ENCODE peak calls at places on chromosomes 4 and X, in four cellular contexts. One of them, this sample, is unnamed.

GRCh38 chr4:182969651-182970279 is 52.6 kb upstream of the DCTD start:
- DNase-seq in A549: no peak
- DNase-seq in IMR-90: no peak
- DNase-seq in GM12878: no peak
- DNase-seq in this sample: peak; percentile 59

GRCh38 chrX:110806145-110806544 is 10.5 kb upstream of the CHRDL1 start:
- DNase-seq in A549: no peak
- DNase-seq in IMR-90: peak; percentile 9
- DNase-seq in GM12878: no peak
- DNase-seq in this sample: no peak

GRCh38 chr4:53686521-53686920 is 95.2 kb upstream of the LNX1 start:
- DNase-seq in A549: no peak
- DNase-seq in IMR-90: peak; percentile 42
- DNase-seq in GM12878: no peak
- DNase-seq in this sample: no peak

GRCh38 chr4:174120446-174121142 is 162.9 kb downstream of the FBXO8 start:
- DNase-seq in A549: peak; percentile 19
- DNase-seq in IMR-90: peak; percentile 72
- DNase-seq in GM12878: no peak
- DNase-seq in this sample: peak; percentile 78

GRCh38 chr4:176791591-176792347 is 953 bp downstream of the VEGFC start:
- DNase-seq in A549: no peak
- DNase-seq in IMR-90: peak; percentile 54
- DNase-seq in GM12878: no peak
- DNase-seq in this sample: no peak

GRCh38 chr4:114615435-114615834 is 16.8 kb downstream of the UGT8 start:
- DNase-seq in A549: no peak
- DNase-seq in IMR-90: no peak
- DNase-seq in GM12878: no peak
- DNase-seq in this sample: no peak

GRCh38 chrX:120380699-120381098 is 18.8 kb downstream of the ATP1B4 start:
- DNase-seq in A549: peak; percentile 14
- DNase-seq in IMR-90: no peak
- DNase-seq in GM12878: no peak
- DNase-seq in this sample: no peak

GRCh38 chrX:15242899-15243555 is 26.9 kb downstream of the ASB9 start:
- DNase-seq in A549: peak; percentile 46
- DNase-seq in IMR-90: peak; percentile 59
- DNase-seq in GM12878: peak; percentile 17
- DNase-seq in this sample: peak; percentile 30

GRCh38 chr4:146318894-146319293 is 104.6 kb downstream of the REELD1 start:
- DNase-seq in A549: no peak
- DNase-seq in IMR-90: no peak
- DNase-seq in GM12878: no peak
- DNase-seq in this sample: no peak

GRCh38 chrX:39205467-39205866 is 404.2 kb downstream of the MID1IP1 start:
- DNase-seq in A549: no peak
- DNase-seq in IMR-90: no peak
- DNase-seq in GM12878: no peak
- DNase-seq in this sample: no peak

GRCh38 chr4:154911097-154911496 is 130.0 kb downstream of the RBM46 start:
- DNase-seq in A549: no peak
- DNase-seq in IMR-90: peak; percentile 2
- DNase-seq in GM12878: no peak
- DNase-seq in this sample: no peak

GRCh38 chr4:112847781-112848180 is 201.7 kb upstream of the ANK2 start:
- DNase-seq in A549: no peak
- DNase-seq in IMR-90: no peak
- DNase-seq in GM12878: no peak
- DNase-seq in this sample: no peak

GRCh38 chr4:39030726-39031125 is 1.5 kb downstream of the TMEM156 start:
- DNase-seq in A549: no peak
- DNase-seq in IMR-90: peak; percentile 41
- DNase-seq in GM12878: no peak
- DNase-seq in this sample: no peak

GRCh38 chrX:134453631-134454030 is 6.3 kb upstream of the HPRT1 start:
- DNase-seq in A549: no peak
- DNase-seq in IMR-90: no peak
- DNase-seq in GM12878: no peak
- DNase-seq in this sample: no peak

GRCh38 chr4:48649505-48649904 is 130.6 kb downstream of the FRYL start:
- DNase-seq in A549: no peak
- DNase-seq in IMR-90: no peak
- DNase-seq in GM12878: no peak
- DNase-seq in this sample: no peak

GRCh38 chrX:106897259-106897658 is 5.9 kb downstream of the RIPPLY1 start:
- DNase-seq in A549: peak; percentile 18
- DNase-seq in IMR-90: peak; percentile 63
- DNase-seq in GM12878: no peak
- DNase-seq in this sample: no peak

GRCh38 chr4:106615961-106616360 is 247.4 kb upstream of the GIMD1 start:
- DNase-seq in A549: no peak
- DNase-seq in IMR-90: no peak
- DNase-seq in GM12878: no peak
- DNase-seq in this sample: no peak

DNA sequence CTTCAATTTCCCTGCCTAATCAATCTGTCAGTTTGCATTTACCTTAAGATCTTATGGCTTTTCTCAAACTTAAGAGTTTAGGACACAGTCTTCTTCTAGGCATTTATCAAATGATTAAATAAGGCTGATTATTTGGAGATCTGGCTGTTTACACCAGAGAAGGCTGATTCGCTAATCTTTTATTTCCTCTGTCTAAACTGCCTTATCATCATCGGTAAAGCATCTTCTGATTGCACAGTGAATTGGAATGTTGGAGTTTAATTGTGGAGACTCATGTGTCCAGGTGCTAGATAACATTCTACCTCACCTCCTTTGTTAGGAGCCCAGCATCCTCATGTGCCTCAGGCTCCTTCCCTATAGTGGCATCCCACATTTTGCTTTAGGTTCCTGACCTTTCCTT is 100.3 kb upstream of the DDIT4L start:
- DNase-seq in A549: no peak
- DNase-seq in IMR-90: peak; percentile 74
- DNase-seq in GM12878: no peak
- DNase-seq in this sample: no peak
- TF ChIP-seq ELK1 in A549: no peak
- TF ChIP-seq ELK1 in IMR-90: no peak
- TF ChIP-seq ELK1 in GM12878: no peak
- TF ChIP-seq ELK1 in this sample: no peak

GRCh38 chr4:7960017-7960789 is 20.5 kb upstream of the AFAP1 start:
- DNase-seq in A549: no peak
- DNase-seq in IMR-90: no peak
- DNase-seq in GM12878: no peak
- DNase-seq in this sample: no peak

GRCh38 chr4:7959066-7959465 is 19.4 kb upstream of the AFAP1 start:
- DNase-seq in A549: no peak
- DNase-seq in IMR-90: no peak
- DNase-seq in GM12878: no peak
- DNase-seq in this sample: no peak

GRCh38 chr4:7963691-7964090 is 24.0 kb upstream of the AFAP1 start:
- DNase-seq in A549: no peak
- DNase-seq in IMR-90: no peak
- DNase-seq in GM12878: no peak
- DNase-seq in this sample: no peak

GRCh38 chr4:7962609-7963508 is 23.2 kb upstream of the AFAP1 start:
- DNase-seq in A549: no peak
- DNase-seq in IMR-90: no peak
- DNase-seq in GM12878: no peak
- DNase-seq in this sample: no peak

DNA sequence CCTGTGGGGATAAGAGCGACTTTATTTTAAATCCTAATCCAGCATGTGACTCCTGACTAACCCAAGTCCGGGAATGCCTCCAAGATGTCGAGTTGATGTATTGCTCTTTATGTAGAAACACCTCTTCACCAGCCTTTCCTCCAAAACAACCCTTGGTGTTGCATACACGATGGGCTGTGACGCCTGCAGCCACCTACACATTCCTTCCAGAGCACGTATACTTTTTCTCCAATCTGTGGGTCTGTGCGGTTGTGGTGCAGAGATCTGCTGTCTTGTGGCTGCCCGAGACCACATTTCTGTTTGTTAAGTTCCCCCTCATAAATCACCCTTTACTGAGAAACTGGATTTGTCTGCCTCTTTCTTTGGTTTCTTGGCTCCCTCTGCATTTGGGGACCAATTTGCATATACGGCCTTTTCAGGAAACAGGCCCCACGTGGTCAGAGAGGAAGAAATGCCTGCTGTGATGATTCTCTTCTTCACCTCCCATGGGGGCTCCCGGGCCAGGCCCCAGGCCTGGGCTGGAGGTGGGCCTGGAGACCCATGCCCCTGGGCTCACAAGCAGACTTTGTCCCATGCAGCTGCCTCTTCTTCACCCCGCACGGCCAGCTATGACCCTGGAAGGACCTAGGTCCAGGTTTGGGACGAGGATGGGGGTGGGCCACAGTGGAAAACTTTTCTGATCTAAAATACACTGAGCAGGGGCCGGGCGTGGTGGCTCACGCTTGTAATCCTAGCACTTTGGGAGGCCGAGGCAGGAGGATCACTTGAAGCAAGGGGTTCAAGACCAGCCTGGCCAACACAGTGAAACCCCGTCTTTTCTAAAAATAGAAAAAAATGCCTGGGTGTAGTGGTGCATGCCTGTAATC is 21.4 kb upstream of the AFAP1 start:
- DNase-seq in A549: no peak
- DNase-seq in IMR-90: peak; percentile 100
- DNase-seq in GM12878: peak; percentile 56
- DNase-seq in this sample: no peak
- TF ChIP-seq ELK1 in A549: no peak
- TF ChIP-seq ELK1 in IMR-90: no peak
- TF ChIP-seq ELK1 in GM12878: no peak
- TF ChIP-seq ELK1 in this sample: no peak

DNA sequence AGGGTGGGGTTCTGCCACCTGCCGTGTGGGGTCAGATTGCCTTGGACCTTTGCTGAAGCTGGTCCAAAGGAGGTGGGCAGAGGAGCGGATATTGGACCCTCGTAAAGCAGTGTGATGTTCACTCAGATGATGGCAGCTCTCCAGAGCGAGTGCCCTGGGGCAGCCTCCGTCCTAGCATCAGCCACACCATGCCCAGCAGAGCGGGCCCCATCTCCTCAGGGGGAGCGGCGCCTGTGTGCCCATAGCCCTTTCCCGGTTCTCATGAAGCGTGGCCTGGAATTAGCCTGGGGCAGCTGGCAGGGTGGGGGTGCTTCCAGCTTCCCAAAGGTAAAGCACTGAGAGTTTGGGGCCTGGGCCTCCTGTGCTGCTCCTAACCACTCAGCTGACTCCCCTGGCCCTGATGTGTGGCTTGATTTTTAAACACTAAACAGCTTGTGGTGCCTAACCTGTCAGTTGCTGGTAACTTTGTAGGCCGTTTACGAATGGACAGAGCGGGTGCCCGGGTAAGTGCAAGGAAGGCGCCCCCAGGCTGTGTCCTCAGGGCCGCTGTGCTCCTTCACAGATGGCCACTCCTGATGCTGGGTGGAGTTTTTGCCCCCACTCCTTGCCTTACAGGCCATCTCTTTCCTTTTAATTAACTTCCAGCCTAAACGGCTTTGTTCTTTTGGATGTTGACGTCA is 36.0 kb downstream of the NOP14 start:
- DNase-seq in A549: no peak
- DNase-seq in IMR-90: no peak
- DNase-seq in GM12878: no peak
- DNase-seq in this sample: no peak
- TF ChIP-seq ELK1 in A549: no peak
- TF ChIP-seq ELK1 in IMR-90: no peak
- TF ChIP-seq ELK1 in GM12878: no peak
- TF ChIP-seq ELK1 in this sample: no peak

GRCh38 chr4:183987529-183987946 is 82.4 kb downstream of the STOX2 start:
- DNase-seq in A549: peak; percentile 26
- DNase-seq in IMR-90: peak; percentile 91
- DNase-seq in GM12878: no peak
- DNase-seq in this sample: no peak
- TF ChIP-seq ELK1 in A549: no peak
- TF ChIP-seq ELK1 in IMR-90: no peak
- TF ChIP-seq ELK1 in GM12878: no peak
- TF ChIP-seq ELK1 in this sample: no peak

DNA sequence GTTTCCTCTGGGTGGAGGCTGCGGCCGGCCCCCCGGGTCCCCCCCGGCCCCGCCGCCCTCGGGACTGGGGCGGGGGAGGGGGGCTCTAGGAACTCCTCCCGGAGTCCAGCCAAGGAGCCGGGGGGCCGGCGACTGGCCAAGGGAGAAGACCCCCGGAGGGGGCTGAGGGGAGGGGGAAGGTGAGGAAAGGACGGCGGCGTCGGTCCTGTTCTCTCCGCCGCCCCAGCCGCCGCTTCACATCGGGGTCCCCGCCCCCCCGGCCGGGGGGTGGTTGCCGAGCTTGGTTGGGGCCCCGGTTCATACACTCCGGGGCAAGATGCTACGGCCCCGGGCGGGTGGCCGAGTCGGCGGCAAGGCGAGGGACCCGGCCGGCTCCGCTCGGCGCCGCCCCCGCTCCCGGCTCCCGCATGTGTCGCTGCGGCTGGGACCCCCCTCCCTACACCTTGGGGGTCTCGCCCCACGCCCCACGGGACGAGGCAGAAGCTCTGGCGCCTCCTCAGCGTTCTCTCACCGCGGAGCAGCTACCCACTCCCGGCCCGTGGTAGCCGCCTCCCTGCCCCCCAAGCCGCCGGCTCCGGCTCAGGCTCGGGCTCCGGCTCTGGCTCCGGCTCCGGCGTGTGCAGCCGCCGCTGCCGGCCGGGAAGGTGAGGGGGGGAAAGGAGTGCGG is 523 bp downstream of the FBXW7 start:
- DNase-seq in A549: no peak
- DNase-seq in IMR-90: no peak
- DNase-seq in GM12878: no peak
- DNase-seq in this sample: peak; percentile 40
- TF ChIP-seq ELK1 in A549: no peak
- TF ChIP-seq ELK1 in IMR-90: no peak
- TF ChIP-seq ELK1 in GM12878: no peak
- TF ChIP-seq ELK1 in this sample: no peak

DNA sequence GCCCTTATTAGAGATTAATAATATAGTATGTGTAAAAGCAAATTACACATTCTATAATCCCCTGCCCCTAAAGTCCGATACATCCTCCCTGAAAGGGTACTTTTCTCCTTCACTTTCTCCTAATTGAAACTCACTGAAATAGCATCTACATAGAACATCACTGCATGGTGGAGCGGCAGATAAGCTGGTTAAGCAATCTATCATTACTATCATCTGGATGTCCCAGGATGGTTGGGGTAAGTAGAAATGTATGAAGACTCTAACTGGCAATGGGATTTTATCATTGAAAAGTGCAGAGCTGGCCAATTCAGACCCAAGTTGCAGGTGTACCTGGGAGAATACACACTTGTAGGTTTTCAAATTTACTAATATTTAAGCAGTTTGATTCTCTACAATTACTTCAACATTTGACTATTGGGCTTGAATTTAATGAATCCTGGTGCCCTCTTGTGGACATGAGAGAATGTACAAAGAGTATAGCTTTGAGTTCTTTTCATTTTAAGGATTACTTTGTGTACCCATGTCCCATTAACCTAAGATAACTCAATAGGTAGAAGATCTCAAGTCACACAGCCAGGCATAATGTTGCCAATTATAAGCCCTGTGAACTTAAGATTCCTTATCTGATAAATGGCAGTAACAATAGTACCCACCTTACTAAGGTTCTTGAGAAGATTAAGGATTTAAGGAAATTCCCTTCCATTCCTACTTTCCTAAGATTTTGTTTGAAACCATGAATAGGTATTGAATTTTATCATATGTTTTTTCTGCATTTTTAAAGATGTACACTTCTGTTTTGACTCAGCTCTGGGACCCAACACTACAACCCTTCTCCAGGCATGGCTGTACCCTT is 69.8 kb downstream of the SHROOM3 start:
- DNase-seq in A549: peak; percentile 33
- DNase-seq in IMR-90: peak; percentile 63
- DNase-seq in GM12878: no peak
- DNase-seq in this sample: peak; percentile 13
- TF ChIP-seq ELK1 in A549: no peak
- TF ChIP-seq ELK1 in IMR-90: no peak
- TF ChIP-seq ELK1 in GM12878: no peak
- TF ChIP-seq ELK1 in this sample: no peak